ENCODE peak calls at places on chromosomes 11 and 22, in four cellular contexts. One of them, this sample, is unnamed.

GRCh38 chr11:120775986-120776682 is 247.8 kb upstream of the TBCEL start:
- DNase-seq in left lung: no peak
- DNase-seq in cerebellar nuclear complex: no peak
- DNase-seq in HT1080: no peak
- DNase-seq in this sample: no peak

GRCh38 chr11:107576497-107577086 is 11.1 kb upstream of the ALKBH8 start:
- DNase-seq in HT1080: peak
- DNase-seq in left lung: no peak
- DNase-seq in cerebellar nuclear complex: peak
- DNase-seq in this sample: peak

GRCh38 chr22:45572444-45572843 is 69.8 kb downstream of the FBLN1 start:
- DNase-seq in cerebellar nuclear complex: no peak
- DNase-seq in HT1080: no peak
- DNase-seq in left lung: no peak
- DNase-seq in this sample: no peak

GRCh38 chr11:1586699-1587098 is 1.6 kb upstream of the KRTAP5-1 start:
- DNase-seq in left lung: no peak
- DNase-seq in HT1080: no peak
- DNase-seq in cerebellar nuclear complex: no peak
- DNase-seq in this sample: no peak

GRCh38 chr22:21446128-21446826 is 20.9 kb upstream of the TMEM191C start:
- DNase-seq in left lung: peak
- DNase-seq in HT1080: no peak
- DNase-seq in cerebellar nuclear complex: no peak
- DNase-seq in this sample: no peak

GRCh38 chr11:129061466-129062194 is 119.0 kb upstream of the TP53AIP1 start:
- DNase-seq in HT1080: peak
- DNase-seq in cerebellar nuclear complex: no peak
- DNase-seq in left lung: no peak
- DNase-seq in this sample: peak

GRCh38 chr22:33984741-33985287 is 64.5 kb upstream of the LARGE1 start:
- DNase-seq in HT1080: no peak
- DNase-seq in cerebellar nuclear complex: no peak
- DNase-seq in left lung: no peak
- DNase-seq in this sample: no peak

GRCh38 chr22:42644422-42645340 is 4.3 kb upstream of the ATP5MGL start:
- DNase-seq in HT1080: no peak
- DNase-seq in cerebellar nuclear complex: no peak
- DNase-seq in left lung: no peak
- DNase-seq in this sample: no peak

GRCh38 chr11:65301491-65302329 is 13.0 kb upstream of the CDC42EP2 start:
- DNase-seq in cerebellar nuclear complex: no peak
- DNase-seq in left lung: peak
- DNase-seq in HT1080: no peak
- DNase-seq in this sample: peak

GRCh38 chr22:39039306-39040126 is 1.1 kb upstream of the APOBEC3F start:
- DNase-seq in left lung: peak
- DNase-seq in cerebellar nuclear complex: no peak
- DNase-seq in HT1080: no peak
- DNase-seq in this sample: no peak

GRCh38 chr22:27206747-27207133 is 549.4 kb downstream of the MIAT start:
- DNase-seq in left lung: no peak
- DNase-seq in HT1080: no peak
- DNase-seq in cerebellar nuclear complex: no peak
- DNase-seq in this sample: no peak

GRCh38 chr11:116896211-116896610 is 58.8 kb upstream of the APOA1 start:
- DNase-seq in left lung: no peak
- DNase-seq in HT1080: no peak
- DNase-seq in cerebellar nuclear complex: no peak
- DNase-seq in this sample: no peak

GRCh38 chr11:43268161-43268560 is 43.6 kb upstream of the API5 start:
- DNase-seq in left lung: no peak
- DNase-seq in cerebellar nuclear complex: peak
- DNase-seq in HT1080: no peak
- DNase-seq in this sample: no peak

GRCh38 chr11:74024630-74025029 is 15.7 kb upstream of the UCP3 start:
- DNase-seq in left lung: no peak
- DNase-seq in cerebellar nuclear complex: no peak
- DNase-seq in HT1080: peak
- DNase-seq in this sample: peak

GRCh38 chr22:25368271-25368670 is 148.8 kb downstream of the CRYBB2 start:
- DNase-seq in cerebellar nuclear complex: no peak
- DNase-seq in HT1080: peak
- DNase-seq in left lung: peak
- DNase-seq in this sample: peak

GRCh38 chr22:21032843-21033688 is 705 bp upstream of the SLC7A4 start:
- DNase-seq in cerebellar nuclear complex: no peak
- DNase-seq in HT1080: no peak
- DNase-seq in left lung: peak
- DNase-seq in this sample: no peak

GRCh38 chr22:30890689-30891442 is 77.7 kb downstream of the MORC2 start:
- DNase-seq in HT1080: peak
- DNase-seq in left lung: peak
- DNase-seq in cerebellar nuclear complex: no peak
- DNase-seq in this sample: peak